ENCODE peak calls at places on chromosomes 7 and 10, in six cellular contexts. B is GM23248, H is PC-3, Q is HCT116, F is hepatocyte, T is keratinocyte. I is an unnamed sample.
A peak's percentile ranks its signal among the peaks of the same experiment; 100 is the strongest.

GRCh38 chr10:11396311-11396960 is 215.0 kb downstream of the USP6NL start:
- DNase-seq in B (no peak), H (no peak), Q (no peak), F (no peak), T (no peak), I (no peak)

GRCh38 chr10:73044378-73045285 is 52.0 kb downstream of the P4HA1 start:
- DNase-seq in B (peak; percentile 94), H (peak; percentile 100), Q (no peak), F (no peak), T (peak; percentile 71), I (no peak)

GRCh38 chr10:55098452-55098851 is 297.4 kb upstream of the PCDH15 start:
- DNase-seq in B (no peak), H (no peak), Q (no peak), F (no peak), T (no peak), I (no peak)

GRCh38 chr7:148211641-148212040 is 378.9 kb upstream of the C7orf33 start:
- DNase-seq in B (no peak), H (no peak), Q (no peak), F (no peak), T (no peak), I (no peak)

GRCh38 chr10:47030191-47030698 is 119.0 kb downstream of the PTPN20 start:
- DNase-seq in B (peak; percentile 20), H (no peak), Q (no peak), F (no peak), T (no peak), I (no peak)

GRCh38 chr7:101018271-101019167 is 1.4 kb upstream of the MUC17 start:
- DNase-seq in B (no peak), H (no peak), Q (no peak), F (no peak), T (no peak), I (no peak)

GRCh38 chr10:35219906-35220890 is 93.6 kb downstream of the CREM start:
- DNase-seq in B (no peak), H (no peak), Q (no peak), F (peak; percentile 20), T (no peak), I (no peak)

GRCh38 chr10:6047326-6047611 is 14.9 kb downstream of the IL2RA start:
- DNase-seq in B (no peak), H (no peak), Q (no peak), F (no peak), T (no peak), I (no peak)

GRCh38 chr10:33655921-33656320 is 321.5 kb upstream of the NRP1 start:
- DNase-seq in B (no peak), H (no peak), Q (no peak), F (no peak), T (no peak), I (no peak)

GRCh38 chr7:25852995-25853713 is 298.8 kb upstream of the NFE2L3 start:
- DNase-seq in B (peak; percentile 20), H (no peak), Q (no peak), F (no peak), T (no peak), I (no peak)
- TF ChIP-seq EZH2 in B (no peak), H (no peak), Q (no peak), F (peak; percentile 53), T (no peak), I (no peak)

GRCh38 chr7:134766779-134767566 is 12.5 kb upstream of the CALD1 start:
- DNase-seq in B (peak; percentile 66), H (no peak), Q (no peak), F (no peak), T (no peak), I (no peak)
- H3K27ac ChIP-seq in B (peak overlapping the region; percentile 61), H (no peak overlapping the region), Q (no peak overlapping the region), F (peak overlapping the region; percentile 21), T (no peak overlapping the region), I (no peak overlapping the region)

GRCh38 chr7:116614509-116615285 is 57.3 kb upstream of the MET start:
- DNase-seq in B (no peak), H (no peak), Q (no peak), F (no peak), T (no peak), I (no peak)

GRCh38 chr7:116617878-116618277 is 54.1 kb upstream of the MET start:
- DNase-seq in B (no peak), H (no peak), Q (no peak), F (no peak), T (no peak), I (no peak)

GRCh38 chr7:116618729-116619128 is 53.3 kb upstream of the MET start:
- DNase-seq in B (no peak), H (no peak), Q (no peak), F (no peak), T (no peak), I (no peak)

GRCh38 chr7:116621649-116622048 is 50.3 kb upstream of the MET start:
- DNase-seq in B (peak; percentile 7), H (no peak), Q (no peak), F (no peak), T (no peak), I (no peak)

DNA sequence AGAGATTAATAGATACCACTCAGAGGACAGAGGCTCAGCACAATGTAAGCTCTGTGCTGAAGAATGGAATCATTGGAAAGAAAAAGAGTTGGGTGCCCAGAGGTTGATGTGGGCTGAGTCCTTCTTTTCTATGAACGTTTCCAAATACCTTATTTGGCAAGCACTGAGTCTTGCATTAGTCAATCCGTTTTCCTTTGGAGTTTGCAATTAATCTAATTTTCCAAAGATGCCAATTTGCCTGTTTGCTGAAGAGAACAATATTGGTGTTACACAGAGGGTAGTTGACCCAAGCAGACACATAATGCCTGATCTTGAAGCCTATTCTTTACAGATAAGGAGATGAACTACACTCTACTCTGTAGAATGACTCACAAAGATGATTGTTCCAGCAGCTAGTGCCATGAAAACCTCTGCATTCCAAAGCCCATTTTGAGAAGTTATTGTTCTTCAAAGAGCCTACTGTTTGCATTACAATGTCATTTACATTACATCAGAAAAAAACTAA is 55.4 kb upstream of the MET start:
- DNase-seq in B (peak; percentile 59), H (peak; percentile 76), Q (no peak), F (no peak), T (peak; percentile 26), I (no peak)
- H3K4me3 ChIP-seq in B (no peak overlapping the region), H (no peak overlapping the region), Q (no peak overlapping the region), F (no peak overlapping the region), T (no peak overlapping the region), I (no peak overlapping the region)

DNA sequence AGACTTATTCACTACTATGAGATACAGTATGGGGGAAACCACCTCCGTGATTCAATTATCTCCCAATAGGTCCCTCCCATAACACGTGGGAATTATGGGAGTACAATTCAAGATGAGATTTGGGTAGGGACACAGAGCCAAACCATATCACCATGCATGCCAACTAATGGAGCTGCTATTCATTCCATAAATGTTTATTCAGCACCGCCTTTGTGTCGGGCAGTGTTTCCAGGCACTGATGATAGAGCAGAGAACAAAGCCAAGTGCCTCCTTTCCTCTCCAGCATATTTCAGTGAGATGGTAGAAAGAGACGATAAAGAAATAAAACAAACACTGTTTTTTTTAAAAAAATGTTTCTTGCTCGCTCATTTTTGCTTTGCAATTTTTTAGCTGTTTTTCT is 295.9 kb upstream of the FOXK1 start:
- DNase-seq in B (no peak), H (no peak), Q (no peak), F (no peak), T (no peak), I (no peak)
- TF ChIP-seq EZH2 in B (no peak), H (no peak), Q (no peak), F (no peak), T (no peak), I (no peak)

GRCh38 chr10:69500864-69501468 is 49.7 kb downstream of the TSPAN15 start:
- DNase-seq in B (no peak), H (no peak), Q (no peak), F (no peak), T (no peak), I (no peak)

GRCh38 chr10:69503896-69504265 is 52.6 kb downstream of the TSPAN15 start:
- DNase-seq in B (no peak), H (no peak), Q (no peak), F (no peak), T (no peak), I (no peak)

GRCh38 chr10:69503001-69503895 is 52.0 kb downstream of the TSPAN15 start:
- DNase-seq in B (no peak), H (no peak), Q (no peak), F (no peak), T (no peak), I (no peak)

GRCh38 chr10:69501657-69502056 is 50.4 kb downstream of the TSPAN15 start:
- DNase-seq in B (no peak), H (no peak), Q (no peak), F (no peak), T (no peak), I (no peak)

DNA sequence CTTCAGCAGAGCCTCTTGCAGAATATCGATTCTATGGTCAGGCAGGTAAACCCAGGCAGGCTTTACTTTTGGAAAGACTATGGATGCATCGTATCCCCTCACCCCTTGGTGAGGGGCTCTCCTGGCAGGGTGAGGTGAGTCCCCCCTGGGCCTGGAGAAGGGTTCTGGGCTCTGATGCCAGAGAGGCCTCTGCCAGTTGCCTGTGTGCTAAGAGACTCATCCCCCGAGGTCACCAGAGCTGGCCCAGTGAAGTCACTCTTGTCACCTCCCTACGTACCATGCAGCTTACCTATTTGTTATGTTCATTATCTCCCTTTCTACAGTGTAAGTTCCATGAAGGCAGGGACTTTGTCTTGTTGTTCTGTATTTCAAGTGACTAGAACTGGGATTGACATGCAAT is 51.3 kb downstream of the TSPAN15 start:
- DNase-seq in B (no peak), H (no peak), Q (no peak), F (no peak), T (no peak), I (no peak)
- H3K27ac ChIP-seq in B (no peak overlapping the region), H (no peak overlapping the region), Q (no peak overlapping the region), F (no peak overlapping the region), T (no peak overlapping the region), I (no peak overlapping the region)

DNA sequence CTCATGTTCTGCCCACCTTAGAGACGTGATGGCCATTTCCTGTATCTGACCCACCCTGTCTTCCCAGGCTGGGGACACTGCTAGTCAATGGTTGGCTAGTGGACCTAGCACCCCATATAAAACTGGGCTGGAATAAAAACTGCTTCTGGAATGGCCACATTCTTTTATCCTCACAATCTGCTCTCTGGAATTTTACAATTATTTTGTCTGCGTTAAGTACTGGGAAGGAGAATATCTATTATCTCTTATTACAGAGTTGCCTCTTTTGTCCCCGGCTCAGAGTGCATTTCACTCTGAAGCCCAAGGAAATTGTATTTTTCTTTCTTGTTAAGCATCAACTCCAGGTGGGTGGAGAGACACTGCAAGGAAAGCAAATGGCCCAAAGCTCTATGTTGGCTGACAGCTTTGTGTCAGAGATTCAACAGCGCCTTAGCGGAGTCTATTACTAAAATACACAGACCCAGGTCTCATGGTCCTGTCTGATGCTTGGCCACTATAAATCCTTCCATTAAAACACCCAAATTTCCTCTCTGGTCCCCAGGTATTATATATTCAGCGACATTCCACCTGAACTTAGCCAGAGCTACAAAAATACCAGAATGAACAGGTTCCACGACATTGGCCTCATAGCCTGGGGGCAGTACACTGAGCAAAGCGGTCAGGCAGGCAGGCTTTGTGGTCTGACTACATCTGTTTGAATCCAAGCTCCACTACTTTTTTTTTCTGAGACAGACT is 121.7 kb downstream of the PRPF18 start:
- DNase-seq in B (no peak), H (peak; percentile 74), Q (no peak), F (peak; percentile 52), T (no peak), I (no peak)
- H3K4me3 ChIP-seq in B (peak overlapping the region; percentile 83), H (no peak overlapping the region), Q (no peak overlapping the region), F (peak overlapping the region; percentile 59), T (peak overlapping the region; percentile 85), I (peak overlapping the region; percentile 77)